ENCODE peak calls at places on chromosomes 11 and 22, in eight cellular contexts. One of them, this sample, is unnamed.

GRCh38 chr11:73652046-73652730 is 5.8 kb downstream of the PLEKHB1 start:
- DNase-seq in activated T-helper 1 cell treated with anti-CD3 and anti-CD28 coated beads, Interleukin-12 subunit alpha, Interleukin-12 subunit beta, Interleukin-2, Interleukin-4 antibody, amounts not matched to agents 30 ng/mL and 10 ng/mL and 1 ng/mL, durations not matched to agents 14 hours and 24 hours and 36 hours: no peak
- DNase-seq in pulmonary artery endothelial cell: no peak
- DNase-seq in astrocyte of the spinal cord: no peak
- DNase-seq in stimulated activated CD4-positive, alpha-beta T cell treated with anti-CD3 and anti-CD28 coated beads, Interleukin-2, amount 100 ng/mL, for 24 hours: no peak
- DNase-seq in activated T-cell treated with anti-CD3 and anti-CD28 coated beads, Interleukin-2, amount 50 U/mL, for 72 hours: no peak
- DNase-seq in astrocyte of the hippocampus: peak
- DNase-seq in NAMALWA: no peak
- DNase-seq in this sample: no peak

GRCh38 chr11:99693941-99694492 is 673.3 kb downstream of the CNTN5 start:
- DNase-seq in activated T-helper 1 cell treated with anti-CD3 and anti-CD28 coated beads, Interleukin-12 subunit alpha, Interleukin-12 subunit beta, Interleukin-2, Interleukin-4 antibody, amounts not matched to agents 30 ng/mL and 10 ng/mL and 1 ng/mL, durations not matched to agents 14 hours and 24 hours and 36 hours: no peak
- DNase-seq in pulmonary artery endothelial cell: no peak
- DNase-seq in astrocyte of the spinal cord: peak
- DNase-seq in stimulated activated CD4-positive, alpha-beta T cell treated with anti-CD3 and anti-CD28 coated beads, Interleukin-2, amount 100 ng/mL, for 24 hours: no peak
- DNase-seq in activated T-cell treated with anti-CD3 and anti-CD28 coated beads, Interleukin-2, amount 50 U/mL, for 72 hours: no peak
- DNase-seq in astrocyte of the hippocampus: peak
- DNase-seq in NAMALWA: no peak
- DNase-seq in this sample: no peak

GRCh38 chr11:61102667-61103491 is 590 bp downstream of the CD5 start:
- DNase-seq in activated T-helper 1 cell treated with anti-CD3 and anti-CD28 coated beads, Interleukin-12 subunit alpha, Interleukin-12 subunit beta, Interleukin-2, Interleukin-4 antibody, amounts not matched to agents 30 ng/mL and 10 ng/mL and 1 ng/mL, durations not matched to agents 14 hours and 24 hours and 36 hours: no peak
- DNase-seq in pulmonary artery endothelial cell: no peak
- DNase-seq in astrocyte of the spinal cord: no peak
- DNase-seq in stimulated activated CD4-positive, alpha-beta T cell treated with anti-CD3 and anti-CD28 coated beads, Interleukin-2, amount 100 ng/mL, for 24 hours: peak
- DNase-seq in activated T-cell treated with anti-CD3 and anti-CD28 coated beads, Interleukin-2, amount 50 U/mL, for 72 hours: no peak
- DNase-seq in astrocyte of the hippocampus: no peak
- DNase-seq in NAMALWA: no peak
- DNase-seq in this sample: no peak

GRCh38 chr11:45071232-45071631 is 75.2 kb upstream of the PRDM11 start:
- DNase-seq in activated T-helper 1 cell treated with anti-CD3 and anti-CD28 coated beads, Interleukin-12 subunit alpha, Interleukin-12 subunit beta, Interleukin-2, Interleukin-4 antibody, amounts not matched to agents 30 ng/mL and 10 ng/mL and 1 ng/mL, durations not matched to agents 14 hours and 24 hours and 36 hours: no peak
- DNase-seq in pulmonary artery endothelial cell: no peak
- DNase-seq in astrocyte of the spinal cord: no peak
- DNase-seq in stimulated activated CD4-positive, alpha-beta T cell treated with anti-CD3 and anti-CD28 coated beads, Interleukin-2, amount 100 ng/mL, for 24 hours: no peak
- DNase-seq in activated T-cell treated with anti-CD3 and anti-CD28 coated beads, Interleukin-2, amount 50 U/mL, for 72 hours: no peak
- DNase-seq in astrocyte of the hippocampus: no peak
- DNase-seq in NAMALWA: no peak
- DNase-seq in this sample: no peak

GRCh38 chr11:128271401-128271800 is 316.0 kb downstream of the ETS1 start:
- DNase-seq in activated T-helper 1 cell treated with anti-CD3 and anti-CD28 coated beads, Interleukin-12 subunit alpha, Interleukin-12 subunit beta, Interleukin-2, Interleukin-4 antibody, amounts not matched to agents 30 ng/mL and 10 ng/mL and 1 ng/mL, durations not matched to agents 14 hours and 24 hours and 36 hours: no peak
- DNase-seq in pulmonary artery endothelial cell: no peak
- DNase-seq in astrocyte of the spinal cord: no peak
- DNase-seq in stimulated activated CD4-positive, alpha-beta T cell treated with anti-CD3 and anti-CD28 coated beads, Interleukin-2, amount 100 ng/mL, for 24 hours: no peak
- DNase-seq in activated T-cell treated with anti-CD3 and anti-CD28 coated beads, Interleukin-2, amount 50 U/mL, for 72 hours: no peak
- DNase-seq in astrocyte of the hippocampus: no peak
- DNase-seq in NAMALWA: peak
- DNase-seq in this sample: no peak

GRCh38 chr22:40116496-40117200 is 61.1 kb upstream of the TNRC6B start:
- DNase-seq in activated T-helper 1 cell treated with anti-CD3 and anti-CD28 coated beads, Interleukin-12 subunit alpha, Interleukin-12 subunit beta, Interleukin-2, Interleukin-4 antibody, amounts not matched to agents 30 ng/mL and 10 ng/mL and 1 ng/mL, durations not matched to agents 14 hours and 24 hours and 36 hours: no peak
- DNase-seq in pulmonary artery endothelial cell: no peak
- DNase-seq in astrocyte of the spinal cord: no peak
- DNase-seq in stimulated activated CD4-positive, alpha-beta T cell treated with anti-CD3 and anti-CD28 coated beads, Interleukin-2, amount 100 ng/mL, for 24 hours: no peak
- DNase-seq in activated T-cell treated with anti-CD3 and anti-CD28 coated beads, Interleukin-2, amount 50 U/mL, for 72 hours: peak
- DNase-seq in astrocyte of the hippocampus: no peak
- DNase-seq in NAMALWA: no peak
- DNase-seq in this sample: no peak

GRCh38 chr11:12706531-12707499 is 32.6 kb downstream of the TEAD1 start:
- DNase-seq in activated T-helper 1 cell treated with anti-CD3 and anti-CD28 coated beads, Interleukin-12 subunit alpha, Interleukin-12 subunit beta, Interleukin-2, Interleukin-4 antibody, amounts not matched to agents 30 ng/mL and 10 ng/mL and 1 ng/mL, durations not matched to agents 14 hours and 24 hours and 36 hours: no peak
- DNase-seq in pulmonary artery endothelial cell: no peak
- DNase-seq in astrocyte of the spinal cord: peak
- DNase-seq in stimulated activated CD4-positive, alpha-beta T cell treated with anti-CD3 and anti-CD28 coated beads, Interleukin-2, amount 100 ng/mL, for 24 hours: no peak
- DNase-seq in activated T-cell treated with anti-CD3 and anti-CD28 coated beads, Interleukin-2, amount 50 U/mL, for 72 hours: no peak
- DNase-seq in astrocyte of the hippocampus: no peak
- DNase-seq in NAMALWA: no peak
- DNase-seq in this sample: no peak

GRCh38 chr11:63599211-63600122 is 14.8 kb downstream of the PLAAT3 start:
- DNase-seq in activated T-helper 1 cell treated with anti-CD3 and anti-CD28 coated beads, Interleukin-12 subunit alpha, Interleukin-12 subunit beta, Interleukin-2, Interleukin-4 antibody, amounts not matched to agents 30 ng/mL and 10 ng/mL and 1 ng/mL, durations not matched to agents 14 hours and 24 hours and 36 hours: no peak
- DNase-seq in pulmonary artery endothelial cell: no peak
- DNase-seq in astrocyte of the spinal cord: peak
- DNase-seq in stimulated activated CD4-positive, alpha-beta T cell treated with anti-CD3 and anti-CD28 coated beads, Interleukin-2, amount 100 ng/mL, for 24 hours: no peak
- DNase-seq in activated T-cell treated with anti-CD3 and anti-CD28 coated beads, Interleukin-2, amount 50 U/mL, for 72 hours: no peak
- DNase-seq in astrocyte of the hippocampus: peak
- DNase-seq in NAMALWA: no peak
- DNase-seq in this sample: no peak

GRCh38 chr22:24816841-24817240 is 10.8 kb downstream of the SGSM1 start:
- DNase-seq in activated T-helper 1 cell treated with anti-CD3 and anti-CD28 coated beads, Interleukin-12 subunit alpha, Interleukin-12 subunit beta, Interleukin-2, Interleukin-4 antibody, amounts not matched to agents 30 ng/mL and 10 ng/mL and 1 ng/mL, durations not matched to agents 14 hours and 24 hours and 36 hours: no peak
- DNase-seq in pulmonary artery endothelial cell: no peak
- DNase-seq in astrocyte of the spinal cord: no peak
- DNase-seq in stimulated activated CD4-positive, alpha-beta T cell treated with anti-CD3 and anti-CD28 coated beads, Interleukin-2, amount 100 ng/mL, for 24 hours: no peak
- DNase-seq in activated T-cell treated with anti-CD3 and anti-CD28 coated beads, Interleukin-2, amount 50 U/mL, for 72 hours: no peak
- DNase-seq in astrocyte of the hippocampus: no peak
- DNase-seq in NAMALWA: no peak
- DNase-seq in this sample: no peak

GRCh38 chr11:783581-784015 is 6.3 kb downstream of the CEND1 start:
- DNase-seq in activated T-helper 1 cell treated with anti-CD3 and anti-CD28 coated beads, Interleukin-12 subunit alpha, Interleukin-12 subunit beta, Interleukin-2, Interleukin-4 antibody, amounts not matched to agents 30 ng/mL and 10 ng/mL and 1 ng/mL, durations not matched to agents 14 hours and 24 hours and 36 hours: no peak
- DNase-seq in pulmonary artery endothelial cell: peak
- DNase-seq in astrocyte of the spinal cord: peak
- DNase-seq in stimulated activated CD4-positive, alpha-beta T cell treated with anti-CD3 and anti-CD28 coated beads, Interleukin-2, amount 100 ng/mL, for 24 hours: no peak
- DNase-seq in activated T-cell treated with anti-CD3 and anti-CD28 coated beads, Interleukin-2, amount 50 U/mL, for 72 hours: no peak
- DNase-seq in astrocyte of the hippocampus: peak
- DNase-seq in NAMALWA: no peak
- DNase-seq in this sample: no peak

GRCh38 chr22:32949719-32950118 is 108.5 kb downstream of the SYN3 start:
- DNase-seq in activated T-helper 1 cell treated with anti-CD3 and anti-CD28 coated beads, Interleukin-12 subunit alpha, Interleukin-12 subunit beta, Interleukin-2, Interleukin-4 antibody, amounts not matched to agents 30 ng/mL and 10 ng/mL and 1 ng/mL, durations not matched to agents 14 hours and 24 hours and 36 hours: no peak
- DNase-seq in pulmonary artery endothelial cell: no peak
- DNase-seq in astrocyte of the spinal cord: no peak
- DNase-seq in stimulated activated CD4-positive, alpha-beta T cell treated with anti-CD3 and anti-CD28 coated beads, Interleukin-2, amount 100 ng/mL, for 24 hours: no peak
- DNase-seq in activated T-cell treated with anti-CD3 and anti-CD28 coated beads, Interleukin-2, amount 50 U/mL, for 72 hours: no peak
- DNase-seq in astrocyte of the hippocampus: no peak
- DNase-seq in NAMALWA: no peak
- DNase-seq in this sample: no peak

GRCh38 chr11:130323452-130324448 is 9.0 kb upstream of the ZBTB44 start:
- DNase-seq in activated T-helper 1 cell treated with anti-CD3 and anti-CD28 coated beads, Interleukin-12 subunit alpha, Interleukin-12 subunit beta, Interleukin-2, Interleukin-4 antibody, amounts not matched to agents 30 ng/mL and 10 ng/mL and 1 ng/mL, durations not matched to agents 14 hours and 24 hours and 36 hours: no peak
- DNase-seq in pulmonary artery endothelial cell: no peak
- DNase-seq in astrocyte of the spinal cord: no peak
- DNase-seq in stimulated activated CD4-positive, alpha-beta T cell treated with anti-CD3 and anti-CD28 coated beads, Interleukin-2, amount 100 ng/mL, for 24 hours: no peak
- DNase-seq in activated T-cell treated with anti-CD3 and anti-CD28 coated beads, Interleukin-2, amount 50 U/mL, for 72 hours: no peak
- DNase-seq in astrocyte of the hippocampus: no peak
- DNase-seq in NAMALWA: no peak
- DNase-seq in this sample: no peak

GRCh38 chr11:86161373-86162255 is 82.9 kb upstream of the EED start:
- DNase-seq in activated T-helper 1 cell treated with anti-CD3 and anti-CD28 coated beads, Interleukin-12 subunit alpha, Interleukin-12 subunit beta, Interleukin-2, Interleukin-4 antibody, amounts not matched to agents 30 ng/mL and 10 ng/mL and 1 ng/mL, durations not matched to agents 14 hours and 24 hours and 36 hours: no peak
- DNase-seq in pulmonary artery endothelial cell: no peak
- DNase-seq in astrocyte of the spinal cord: no peak
- DNase-seq in stimulated activated CD4-positive, alpha-beta T cell treated with anti-CD3 and anti-CD28 coated beads, Interleukin-2, amount 100 ng/mL, for 24 hours: no peak
- DNase-seq in activated T-cell treated with anti-CD3 and anti-CD28 coated beads, Interleukin-2, amount 50 U/mL, for 72 hours: no peak
- DNase-seq in astrocyte of the hippocampus: no peak
- DNase-seq in NAMALWA: no peak
- DNase-seq in this sample: no peak

GRCh38 chr11:65654375-65655349 is 8.1 kb downstream of the RELA start:
- DNase-seq in activated T-helper 1 cell treated with anti-CD3 and anti-CD28 coated beads, Interleukin-12 subunit alpha, Interleukin-12 subunit beta, Interleukin-2, Interleukin-4 antibody, amounts not matched to agents 30 ng/mL and 10 ng/mL and 1 ng/mL, durations not matched to agents 14 hours and 24 hours and 36 hours: no peak
- DNase-seq in pulmonary artery endothelial cell: no peak
- DNase-seq in astrocyte of the spinal cord: no peak
- DNase-seq in stimulated activated CD4-positive, alpha-beta T cell treated with anti-CD3 and anti-CD28 coated beads, Interleukin-2, amount 100 ng/mL, for 24 hours: no peak
- DNase-seq in activated T-cell treated with anti-CD3 and anti-CD28 coated beads, Interleukin-2, amount 50 U/mL, for 72 hours: no peak
- DNase-seq in astrocyte of the hippocampus: no peak
- DNase-seq in NAMALWA: no peak
- DNase-seq in this sample: no peak

GRCh38 chr22:20530368-20531153 is 23.2 kb downstream of the MED15 start:
- DNase-seq in activated T-helper 1 cell treated with anti-CD3 and anti-CD28 coated beads, Interleukin-12 subunit alpha, Interleukin-12 subunit beta, Interleukin-2, Interleukin-4 antibody, amounts not matched to agents 30 ng/mL and 10 ng/mL and 1 ng/mL, durations not matched to agents 14 hours and 24 hours and 36 hours: no peak
- DNase-seq in pulmonary artery endothelial cell: no peak
- DNase-seq in astrocyte of the spinal cord: peak
- DNase-seq in stimulated activated CD4-positive, alpha-beta T cell treated with anti-CD3 and anti-CD28 coated beads, Interleukin-2, amount 100 ng/mL, for 24 hours: no peak
- DNase-seq in activated T-cell treated with anti-CD3 and anti-CD28 coated beads, Interleukin-2, amount 50 U/mL, for 72 hours: no peak
- DNase-seq in astrocyte of the hippocampus: peak
- DNase-seq in NAMALWA: no peak
- DNase-seq in this sample: no peak

GRCh38 chr11:126163779-126164178 is 47.7 kb downstream of the RPUSD4 start:
- DNase-seq in activated T-helper 1 cell treated with anti-CD3 and anti-CD28 coated beads, Interleukin-12 subunit alpha, Interleukin-12 subunit beta, Interleukin-2, Interleukin-4 antibody, amounts not matched to agents 30 ng/mL and 10 ng/mL and 1 ng/mL, durations not matched to agents 14 hours and 24 hours and 36 hours: no peak
- DNase-seq in pulmonary artery endothelial cell: no peak
- DNase-seq in astrocyte of the spinal cord: no peak
- DNase-seq in stimulated activated CD4-positive, alpha-beta T cell treated with anti-CD3 and anti-CD28 coated beads, Interleukin-2, amount 100 ng/mL, for 24 hours: no peak
- DNase-seq in activated T-cell treated with anti-CD3 and anti-CD28 coated beads, Interleukin-2, amount 50 U/mL, for 72 hours: no peak
- DNase-seq in astrocyte of the hippocampus: no peak
- DNase-seq in NAMALWA: no peak
- DNase-seq in this sample: no peak

GRCh38 chr11:61962213-61963015 is 5.0 kb downstream of the FTH1 start:
- DNase-seq in activated T-helper 1 cell treated with anti-CD3 and anti-CD28 coated beads, Interleukin-12 subunit alpha, Interleukin-12 subunit beta, Interleukin-2, Interleukin-4 antibody, amounts not matched to agents 30 ng/mL and 10 ng/mL and 1 ng/mL, durations not matched to agents 14 hours and 24 hours and 36 hours: no peak
- DNase-seq in pulmonary artery endothelial cell: no peak
- DNase-seq in astrocyte of the spinal cord: no peak
- DNase-seq in stimulated activated CD4-positive, alpha-beta T cell treated with anti-CD3 and anti-CD28 coated beads, Interleukin-2, amount 100 ng/mL, for 24 hours: no peak
- DNase-seq in activated T-cell treated with anti-CD3 and anti-CD28 coated beads, Interleukin-2, amount 50 U/mL, for 72 hours: no peak
- DNase-seq in astrocyte of the hippocampus: no peak
- DNase-seq in NAMALWA: no peak
- DNase-seq in this sample: no peak

GRCh38 chr11:1072116-1072820 is 2.4 kb upstream of the MUC2 start:
- DNase-seq in activated T-helper 1 cell treated with anti-CD3 and anti-CD28 coated beads, Interleukin-12 subunit alpha, Interleukin-12 subunit beta, Interleukin-2, Interleukin-4 antibody, amounts not matched to agents 30 ng/mL and 10 ng/mL and 1 ng/mL, durations not matched to agents 14 hours and 24 hours and 36 hours: no peak
- DNase-seq in pulmonary artery endothelial cell: peak
- DNase-seq in astrocyte of the spinal cord: peak
- DNase-seq in stimulated activated CD4-positive, alpha-beta T cell treated with anti-CD3 and anti-CD28 coated beads, Interleukin-2, amount 100 ng/mL, for 24 hours: no peak
- DNase-seq in activated T-cell treated with anti-CD3 and anti-CD28 coated beads, Interleukin-2, amount 50 U/mL, for 72 hours: no peak
- DNase-seq in astrocyte of the hippocampus: peak
- DNase-seq in NAMALWA: no peak
- DNase-seq in this sample: no peak

GRCh38 chr22:19085233-19086043 is 36.8 kb downstream of the DGCR2 start:
- DNase-seq in activated T-helper 1 cell treated with anti-CD3 and anti-CD28 coated beads, Interleukin-12 subunit alpha, Interleukin-12 subunit beta, Interleukin-2, Interleukin-4 antibody, amounts not matched to agents 30 ng/mL and 10 ng/mL and 1 ng/mL, durations not matched to agents 14 hours and 24 hours and 36 hours: no peak
- DNase-seq in pulmonary artery endothelial cell: no peak
- DNase-seq in astrocyte of the spinal cord: peak
- DNase-seq in stimulated activated CD4-positive, alpha-beta T cell treated with anti-CD3 and anti-CD28 coated beads, Interleukin-2, amount 100 ng/mL, for 24 hours: no peak
- DNase-seq in activated T-cell treated with anti-CD3 and anti-CD28 coated beads, Interleukin-2, amount 50 U/mL, for 72 hours: no peak
- DNase-seq in astrocyte of the hippocampus: peak
- DNase-seq in NAMALWA: peak
- DNase-seq in this sample: no peak

GRCh38 chr11:72939031-72939430 is 124.8 kb downstream of the ATG16L2 start:
- DNase-seq in activated T-helper 1 cell treated with anti-CD3 and anti-CD28 coated beads, Interleukin-12 subunit alpha, Interleukin-12 subunit beta, Interleukin-2, Interleukin-4 antibody, amounts not matched to agents 30 ng/mL and 10 ng/mL and 1 ng/mL, durations not matched to agents 14 hours and 24 hours and 36 hours: no peak
- DNase-seq in pulmonary artery endothelial cell: no peak
- DNase-seq in astrocyte of the spinal cord: no peak
- DNase-seq in stimulated activated CD4-positive, alpha-beta T cell treated with anti-CD3 and anti-CD28 coated beads, Interleukin-2, amount 100 ng/mL, for 24 hours: no peak
- DNase-seq in activated T-cell treated with anti-CD3 and anti-CD28 coated beads, Interleukin-2, amount 50 U/mL, for 72 hours: no peak
- DNase-seq in astrocyte of the hippocampus: no peak
- DNase-seq in NAMALWA: no peak
- DNase-seq in this sample: no peak

GRCh38 chr11:123194308-123195181 is 503 bp downstream of the CLMP start:
- DNase-seq in activated T-helper 1 cell treated with anti-CD3 and anti-CD28 coated beads, Interleukin-12 subunit alpha, Interleukin-12 subunit beta, Interleukin-2, Interleukin-4 antibody, amounts not matched to agents 30 ng/mL and 10 ng/mL and 1 ng/mL, durations not matched to agents 14 hours and 24 hours and 36 hours: no peak
- DNase-seq in pulmonary artery endothelial cell: no peak
- DNase-seq in astrocyte of the spinal cord: peak
- DNase-seq in stimulated activated CD4-positive, alpha-beta T cell treated with anti-CD3 and anti-CD28 coated beads, Interleukin-2, amount 100 ng/mL, for 24 hours: peak
- DNase-seq in activated T-cell treated with anti-CD3 and anti-CD28 coated beads, Interleukin-2, amount 50 U/mL, for 72 hours: peak
- DNase-seq in astrocyte of the hippocampus: peak
- DNase-seq in NAMALWA: no peak
- DNase-seq in this sample: no peak

GRCh38 chr11:10770626-10771254 is 19.7 kb downstream of the CTR9 start:
- DNase-seq in activated T-helper 1 cell treated with anti-CD3 and anti-CD28 coated beads, Interleukin-12 subunit alpha, Interleukin-12 subunit beta, Interleukin-2, Interleukin-4 antibody, amounts not matched to agents 30 ng/mL and 10 ng/mL and 1 ng/mL, durations not matched to agents 14 hours and 24 hours and 36 hours: peak
- DNase-seq in pulmonary artery endothelial cell: no peak
- DNase-seq in astrocyte of the spinal cord: peak
- DNase-seq in stimulated activated CD4-positive, alpha-beta T cell treated with anti-CD3 and anti-CD28 coated beads, Interleukin-2, amount 100 ng/mL, for 24 hours: peak
- DNase-seq in activated T-cell treated with anti-CD3 and anti-CD28 coated beads, Interleukin-2, amount 50 U/mL, for 72 hours: no peak
- DNase-seq in astrocyte of the hippocampus: peak
- DNase-seq in NAMALWA: peak
- DNase-seq in this sample: no peak

GRCh38 chr22:24133187-24133965 is 47.9 kb upstream of the SUSD2 start:
- DNase-seq in activated T-helper 1 cell treated with anti-CD3 and anti-CD28 coated beads, Interleukin-12 subunit alpha, Interleukin-12 subunit beta, Interleukin-2, Interleukin-4 antibody, amounts not matched to agents 30 ng/mL and 10 ng/mL and 1 ng/mL, durations not matched to agents 14 hours and 24 hours and 36 hours: no peak
- DNase-seq in pulmonary artery endothelial cell: no peak
- DNase-seq in astrocyte of the spinal cord: peak
- DNase-seq in stimulated activated CD4-positive, alpha-beta T cell treated with anti-CD3 and anti-CD28 coated beads, Interleukin-2, amount 100 ng/mL, for 24 hours: peak
- DNase-seq in activated T-cell treated with anti-CD3 and anti-CD28 coated beads, Interleukin-2, amount 50 U/mL, for 72 hours: no peak
- DNase-seq in astrocyte of the hippocampus: no peak
- DNase-seq in NAMALWA: no peak
- DNase-seq in this sample: no peak

GRCh38 chr22:21984793-21985192 is 2.2 kb upstream of the TOP3B start:
- DNase-seq in activated T-helper 1 cell treated with anti-CD3 and anti-CD28 coated beads, Interleukin-12 subunit alpha, Interleukin-12 subunit beta, Interleukin-2, Interleukin-4 antibody, amounts not matched to agents 30 ng/mL and 10 ng/mL and 1 ng/mL, durations not matched to agents 14 hours and 24 hours and 36 hours: no peak
- DNase-seq in pulmonary artery endothelial cell: no peak
- DNase-seq in astrocyte of the spinal cord: no peak
- DNase-seq in stimulated activated CD4-positive, alpha-beta T cell treated with anti-CD3 and anti-CD28 coated beads, Interleukin-2, amount 100 ng/mL, for 24 hours: no peak
- DNase-seq in activated T-cell treated with anti-CD3 and anti-CD28 coated beads, Interleukin-2, amount 50 U/mL, for 72 hours: no peak
- DNase-seq in astrocyte of the hippocampus: no peak
- DNase-seq in NAMALWA: peak
- DNase-seq in this sample: no peak

GRCh38 chr11:7611411-7611810 is 61.9 kb downstream of the CYB5R2 start:
- DNase-seq in activated T-helper 1 cell treated with anti-CD3 and anti-CD28 coated beads, Interleukin-12 subunit alpha, Interleukin-12 subunit beta, Interleukin-2, Interleukin-4 antibody, amounts not matched to agents 30 ng/mL and 10 ng/mL and 1 ng/mL, durations not matched to agents 14 hours and 24 hours and 36 hours: no peak
- DNase-seq in pulmonary artery endothelial cell: no peak
- DNase-seq in astrocyte of the spinal cord: no peak
- DNase-seq in stimulated activated CD4-positive, alpha-beta T cell treated with anti-CD3 and anti-CD28 coated beads, Interleukin-2, amount 100 ng/mL, for 24 hours: no peak
- DNase-seq in activated T-cell treated with anti-CD3 and anti-CD28 coated beads, Interleukin-2, amount 50 U/mL, for 72 hours: no peak
- DNase-seq in astrocyte of the hippocampus: no peak
- DNase-seq in NAMALWA: no peak
- DNase-seq in this sample: no peak

GRCh38 chr22:41290262-41291221 is 4.6 kb upstream of the RANGAP1 start:
- DNase-seq in activated T-helper 1 cell treated with anti-CD3 and anti-CD28 coated beads, Interleukin-12 subunit alpha, Interleukin-12 subunit beta, Interleukin-2, Interleukin-4 antibody, amounts not matched to agents 30 ng/mL and 10 ng/mL and 1 ng/mL, durations not matched to agents 14 hours and 24 hours and 36 hours: no peak
- DNase-seq in pulmonary artery endothelial cell: peak
- DNase-seq in astrocyte of the spinal cord: peak
- DNase-seq in stimulated activated CD4-positive, alpha-beta T cell treated with anti-CD3 and anti-CD28 coated beads, Interleukin-2, amount 100 ng/mL, for 24 hours: no peak
- DNase-seq in activated T-cell treated with anti-CD3 and anti-CD28 coated beads, Interleukin-2, amount 50 U/mL, for 72 hours: no peak
- DNase-seq in astrocyte of the hippocampus: peak
- DNase-seq in NAMALWA: no peak
- DNase-seq in this sample: no peak

GRCh38 chr11:99370557-99371200 is 349.9 kb downstream of the CNTN5 start:
- DNase-seq in activated T-helper 1 cell treated with anti-CD3 and anti-CD28 coated beads, Interleukin-12 subunit alpha, Interleukin-12 subunit beta, Interleukin-2, Interleukin-4 antibody, amounts not matched to agents 30 ng/mL and 10 ng/mL and 1 ng/mL, durations not matched to agents 14 hours and 24 hours and 36 hours: no peak
- DNase-seq in pulmonary artery endothelial cell: no peak
- DNase-seq in astrocyte of the spinal cord: peak
- DNase-seq in stimulated activated CD4-positive, alpha-beta T cell treated with anti-CD3 and anti-CD28 coated beads, Interleukin-2, amount 100 ng/mL, for 24 hours: no peak
- DNase-seq in activated T-cell treated with anti-CD3 and anti-CD28 coated beads, Interleukin-2, amount 50 U/mL, for 72 hours: no peak
- DNase-seq in astrocyte of the hippocampus: peak
- DNase-seq in NAMALWA: no peak
- DNase-seq in this sample: no peak

GRCh38 chr11:119671561-119672015 is 57.4 kb downstream of the NECTIN1 start:
- DNase-seq in activated T-helper 1 cell treated with anti-CD3 and anti-CD28 coated beads, Interleukin-12 subunit alpha, Interleukin-12 subunit beta, Interleukin-2, Interleukin-4 antibody, amounts not matched to agents 30 ng/mL and 10 ng/mL and 1 ng/mL, durations not matched to agents 14 hours and 24 hours and 36 hours: no peak
- DNase-seq in pulmonary artery endothelial cell: no peak
- DNase-seq in astrocyte of the spinal cord: peak
- DNase-seq in stimulated activated CD4-positive, alpha-beta T cell treated with anti-CD3 and anti-CD28 coated beads, Interleukin-2, amount 100 ng/mL, for 24 hours: no peak
- DNase-seq in activated T-cell treated with anti-CD3 and anti-CD28 coated beads, Interleukin-2, amount 50 U/mL, for 72 hours: no peak
- DNase-seq in astrocyte of the hippocampus: peak
- DNase-seq in NAMALWA: peak
- DNase-seq in this sample: no peak